ENCODE peak calls at places on chromosomes 16 and 17, in five cellular contexts. C is tibial nerve, X is heart left ventricle, J is A549, Z is ovary. N is an unnamed sample.

GRCh38 chr16:22948058-22948602 is 134.2 kb downstream of the HS3ST2 start:
- DNase-seq in X (no peak), Z (no peak), J (no peak), C (no peak), N (no peak)

GRCh38 chr17:80969674-80970043 is 22.0 kb upstream of the CHMP6 start:
- DNase-seq in J (no peak), C (no peak), X (no peak), Z (no peak), N (no peak)

GRCh38 chr17:4766705-4767104 is 5.0 kb upstream of the TM4SF5 start:
- DNase-seq in Z (no peak), J (no peak), X (no peak), C (no peak), N (no peak)

GRCh38 chr17:61366715-61367413 is 32.8 kb upstream of the TBX2 start:
- DNase-seq in X (peak), Z (no peak), J (no peak), C (no peak), N (no peak)

GRCh38 chr17:71055128-71055527 is 885.8 kb downstream of the KCNJ2 start:
- DNase-seq in Z (no peak), C (no peak), J (no peak), X (no peak), N (no peak)

GRCh38 chr17:29608986-29609385 is 13.7 kb downstream of the CORO6 start:
- DNase-seq in J (no peak), C (no peak), X (no peak), Z (no peak), N (no peak)

GRCh38 chr16:66649167-66649566 is 44.7 kb downstream of the CMTM3 start:
- DNase-seq in X (no peak), Z (no peak), J (no peak), C (no peak), N (no peak)

GRCh38 chr17:74637912-74638311 is 14.4 kb upstream of the CD300E start:
- DNase-seq in Z (no peak), J (no peak), C (no peak), X (no peak), N (no peak)

GRCh38 chr17:60393840-60394529 is 2.1 kb upstream of the USP32 start:
- DNase-seq in X (no peak), J (no peak), Z (no peak), C (no peak), N (no peak)

GRCh38 chr16:6701096-6701495 is 631.5 kb upstream of the RBFOX1 start:
- DNase-seq in C (no peak), X (no peak), J (no peak), Z (no peak), N (no peak)

GRCh38 chr16:69029121-69029520 is 76.3 kb upstream of the HAS3 start:
- DNase-seq in C (no peak), Z (no peak), X (no peak), J (no peak), N (no peak)

DNA sequence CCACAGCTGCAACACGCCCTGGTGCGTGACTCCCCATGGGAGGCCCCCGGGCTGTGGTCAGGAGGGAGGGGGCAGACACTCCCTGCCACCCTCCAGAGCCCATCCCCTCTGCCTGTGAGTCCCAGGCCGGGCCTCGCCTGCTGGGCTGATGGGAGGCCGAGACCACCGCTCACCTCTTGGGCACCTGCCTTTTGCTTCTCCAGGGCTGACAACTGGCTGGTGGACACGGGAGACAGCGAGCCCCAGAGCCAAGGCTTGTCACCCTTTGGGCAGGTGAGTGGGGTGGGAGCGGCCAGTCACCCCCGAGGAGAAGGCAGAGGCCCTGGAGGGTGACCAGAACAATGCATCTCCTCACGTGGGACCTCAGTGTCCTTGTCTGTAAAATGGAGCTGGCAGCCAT is 20.8 kb downstream of the CHMP1A start:
- DNase-seq in C (no peak), X (no peak), Z (no peak), J (no peak), N (no peak)
- TF ChIP-seq POLR2A in C (no peak), X (no peak), Z (no peak), J (no peak), N (no peak)

GRCh38 chr16:19068237-19068815 is 912 bp downstream of the COQ7 start:
- DNase-seq in J (no peak), X (no peak), Z (no peak), C (no peak), N (peak)

GRCh38 chr16:19066988-19067348 is 446 bp upstream of the COQ7 start:
- DNase-seq in J (no peak), Z (no peak), C (no peak), X (no peak), N (no peak)

GRCh38 chr16:19062706-19063105 is 4.7 kb upstream of the COQ7 start:
- DNase-seq in Z (no peak), C (no peak), X (no peak), J (no peak), N (no peak)

GRCh38 chr16:19071811-19072777 is 4.7 kb downstream of the COQ7 start:
- DNase-seq in X (peak), Z (no peak), J (peak), C (peak), N (peak)

GRCh38 chr16:19067349-19068236 is at the start of gene COQ7:
- DNase-seq in X (peak), C (peak), J (peak), Z (peak), N (peak)
- TF ChIP-seq POLR2A in X (no peak), C (peak), J (peak), Z (peak), N (peak)

GRCh38 chr16:86508028-86508946 is 2.0 kb upstream of the FOXF1 start:
- DNase-seq in X (no peak), C (no peak), Z (no peak), J (no peak), N (no peak)

GRCh38 chr16:86508947-86509758 is 1.2 kb upstream of the FOXF1 start:
- DNase-seq in J (no peak), C (no peak), X (peak), Z (peak), N (no peak)

GRCh38 chr16:86511317-86512161 is 1.2 kb downstream of the FOXF1 start:
- DNase-seq in J (no peak), C (no peak), Z (no peak), X (no peak), N (no peak)

GRCh38 chr16:86510465-86511261 is at the start of gene FOXF1:
- DNase-seq in Z (no peak), J (no peak), X (no peak), C (no peak), N (no peak)

DNA sequence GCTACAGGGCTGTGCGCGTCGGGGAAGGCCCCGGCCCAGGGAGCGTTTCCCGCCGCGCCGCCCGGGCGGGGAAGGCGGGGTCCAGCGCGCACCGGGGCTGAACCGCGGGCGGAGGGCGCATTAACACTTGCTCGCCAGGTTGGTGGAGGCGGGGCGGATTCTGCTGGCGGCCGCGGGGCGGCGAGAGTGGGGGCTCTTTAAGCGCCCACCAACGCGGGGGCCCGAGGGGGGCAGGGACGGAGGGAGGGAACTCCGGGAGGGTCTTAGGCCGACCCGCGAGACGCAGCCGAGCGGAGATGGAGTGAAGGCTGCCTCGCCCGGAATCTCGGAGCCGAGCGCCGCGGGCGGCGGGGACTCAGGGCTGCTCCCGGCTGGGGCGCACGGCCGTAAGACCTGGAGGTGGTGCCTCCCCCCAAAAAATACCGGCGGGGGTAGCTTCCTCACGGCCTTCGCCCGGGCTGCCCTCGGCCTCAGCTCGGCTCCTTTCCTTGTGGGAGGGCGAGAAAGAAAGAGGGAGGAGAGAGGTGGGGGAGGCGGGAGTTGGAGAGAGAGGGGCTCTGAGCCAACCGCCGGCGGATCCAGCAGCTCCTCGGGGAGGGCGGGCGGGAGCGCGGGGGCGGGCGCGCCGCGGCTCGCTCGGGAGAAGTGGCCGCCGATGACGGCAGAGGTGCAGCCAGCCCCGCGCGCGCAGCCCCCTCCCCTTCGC is 415 bp upstream of the FOXF1 start:
- DNase-seq in X (no peak), C (no peak), Z (peak), J (no peak), N (no peak)
- TF ChIP-seq POLR2A in X (no peak), C (no peak), Z (no peak), J (no peak), N (no peak)

GRCh38 chr16:30663038-30663437 is 4.8 kb downstream of the FBRS start:
- DNase-seq in J (no peak), C (no peak), X (no peak), Z (no peak), N (no peak)

GRCh38 chr16:30658731-30659506 is 688 bp downstream of the FBRS start:
- DNase-seq in Z (peak), J (peak), C (peak), X (peak), N (peak)

GRCh38 chr16:30662449-30662848 is 4.2 kb downstream of the FBRS start:
- DNase-seq in C (no peak), Z (no peak), X (no peak), J (no peak), N (no peak)

GRCh38 chr16:30659507-30660423 is 1.5 kb downstream of the FBRS start:
- DNase-seq in C (no peak), X (peak), J (no peak), Z (peak), N (no peak)

DNA sequence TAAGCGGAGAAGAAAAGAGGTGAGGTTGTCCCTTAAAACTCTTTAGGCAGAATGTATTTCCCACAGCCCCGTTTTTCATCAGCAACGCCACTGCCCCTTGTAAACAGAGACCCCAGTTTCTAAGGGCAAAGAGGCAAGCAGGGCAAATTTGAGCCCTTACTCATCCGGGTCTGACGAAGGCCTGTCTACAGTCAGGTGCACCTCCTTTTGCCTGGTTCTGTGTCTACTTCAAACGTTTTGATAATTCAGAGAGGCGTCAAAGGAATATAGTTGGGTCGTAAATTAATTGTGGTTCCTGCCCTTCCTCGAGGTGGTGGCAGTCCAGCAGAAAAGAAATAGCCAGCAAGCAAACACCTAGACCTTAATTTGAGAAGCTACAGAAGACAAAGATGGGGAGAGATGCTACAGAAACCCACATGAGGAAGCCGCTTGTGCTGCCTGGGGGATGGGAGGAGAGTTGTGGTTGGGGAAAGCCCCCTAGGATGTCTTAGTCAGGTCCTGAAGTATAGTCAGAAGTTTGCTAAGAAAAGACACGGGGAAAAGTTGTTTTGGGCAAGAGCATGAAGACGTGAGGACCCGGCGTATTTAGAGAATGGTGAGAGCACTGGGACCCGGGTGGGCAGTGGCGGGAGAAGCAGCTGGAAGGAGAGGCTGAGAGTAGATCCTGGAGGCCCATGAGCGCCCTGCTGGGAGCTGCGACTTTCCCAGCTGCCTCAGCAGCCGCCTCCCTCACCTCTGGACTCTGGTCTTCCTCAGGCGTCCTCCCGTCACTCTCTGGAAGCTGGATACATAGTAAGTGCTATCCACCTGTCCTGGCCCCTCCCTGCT is 2.4 kb downstream of the FBRS start:
- DNase-seq in J (no peak), C (no peak), X (no peak), Z (no peak), N (no peak)
- TF ChIP-seq POLR2A in J (no peak), C (no peak), X (no peak), Z (no peak), N (no peak)

DNA sequence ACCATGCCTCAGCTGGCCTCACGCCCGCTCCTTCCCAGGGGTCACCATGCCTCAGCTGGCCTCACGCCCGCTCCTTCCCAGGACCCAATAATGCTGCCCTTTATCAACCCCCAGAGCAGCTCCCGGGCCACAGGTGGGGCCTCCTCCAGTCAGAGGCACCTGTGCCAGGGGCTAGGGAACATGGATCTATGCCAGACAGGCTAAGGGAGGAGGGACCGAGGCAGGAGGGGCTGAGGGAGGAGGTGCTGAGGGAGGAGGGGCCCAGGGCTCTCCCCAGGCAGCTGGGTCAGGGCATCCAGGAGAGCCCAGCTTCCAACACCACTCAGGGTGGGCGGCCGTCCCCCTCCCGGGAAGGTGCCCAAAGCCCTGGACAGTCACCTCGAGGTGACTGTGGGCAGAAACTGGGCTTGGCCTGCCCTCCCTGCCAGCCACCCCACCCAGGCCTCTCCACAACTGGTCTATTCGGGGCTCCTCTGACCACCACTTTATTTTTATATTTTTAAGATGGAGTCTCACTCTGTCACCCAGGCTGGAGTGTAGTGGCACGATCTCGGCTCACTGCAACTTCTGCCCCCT is 19.4 kb downstream of the UTS2R start:
- DNase-seq in C (no peak), J (no peak), Z (no peak), X (peak), N (no peak)
- TF ChIP-seq POLR2A in C (no peak), J (no peak), Z (no peak), X (no peak), N (no peak)

GRCh38 chr17:9181640-9182039 is 160.3 kb downstream of the NTN1 start:
- DNase-seq in C (no peak), Z (no peak), J (no peak), X (no peak), N (no peak)
- TF ChIP-seq POLR2A in C (no peak), Z (no peak), J (no peak), X (no peak), N (no peak)

GRCh38 chr17:5825717-5826330 is 241.5 kb upstream of the NLRP1 start:
- DNase-seq in Z (no peak), X (no peak), J (no peak), C (no peak), N (no peak)

GRCh38 chr17:5823219-5823618 is 238.9 kb upstream of the NLRP1 start:
- DNase-seq in Z (no peak), J (no peak), X (no peak), C (no peak), N (no peak)

GRCh38 chr17:5822281-5823060 is 238.2 kb upstream of the NLRP1 start:
- DNase-seq in C (no peak), J (no peak), Z (no peak), X (no peak), N (no peak)

GRCh38 chr17:5821813-5822212 is 237.5 kb upstream of the NLRP1 start:
- DNase-seq in Z (no peak), J (no peak), X (no peak), C (no peak), N (no peak)

DNA sequence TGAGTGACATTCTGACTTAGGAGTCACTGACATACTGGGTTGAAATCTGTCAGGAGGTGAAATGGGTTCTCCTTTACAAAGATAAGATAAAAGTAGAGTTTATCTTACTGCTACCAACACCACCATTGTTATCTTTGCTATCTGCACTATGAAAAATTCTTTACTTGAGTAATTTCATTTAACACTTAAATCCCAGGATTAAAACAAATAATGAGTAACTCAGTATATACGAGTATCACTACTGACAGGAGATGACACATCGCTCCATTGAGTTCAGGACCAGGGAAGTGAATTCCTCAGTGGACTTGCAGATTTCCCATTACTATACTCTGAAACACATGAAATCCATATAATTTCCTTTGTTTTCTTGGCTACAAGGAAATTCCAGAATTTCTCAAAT is 242.1 kb upstream of the NLRP1 start:
- DNase-seq in C (no peak), J (no peak), Z (no peak), X (no peak), N (no peak)
- TF ChIP-seq POLR2A in C (no peak), J (no peak), Z (no peak), X (no peak), N (no peak)

N was measured in erythroblast.